ENCODE peak calls at places on chromosomes 4 and X, in ten cellular contexts. J, H, N, V, S, D, F, O, P and T are unnamed samples.

GRCh38 chr4:116020141-116020722 is 906.8 kb upstream of the NDST4 start:
- DNase-seq in V (peak; percentile 43), D (peak; percentile 13), F (peak; percentile 11), N (no peak), H (no peak), P (no peak), O (no peak), J (no peak), S (no peak), T (no peak)

GRCh38 chrX:137031517-137032377 is 2.0 kb downstream of the GPR101 start:
- DNase-seq in H (no peak), P (peak; percentile 32), V (peak; percentile 68), D (no peak), J (no peak), S (peak; percentile 18), N (peak; percentile 53), F (peak; percentile 5), O (peak; percentile 25), T (peak; percentile 44)

GRCh38 chr4:113049421-113050355 is at the start of gene ANK2:
- DNase-seq in F (no peak), N (no peak), O (no peak), D (no peak), H (no peak), J (no peak), V (peak; percentile 96), S (no peak), P (peak; percentile 36), T (peak; percentile 28)

GRCh38 chr4:53987761-53988171 is 76.6 kb downstream of the CHIC2 start:
- DNase-seq in N (peak; percentile 62), J (no peak), P (peak; percentile 63), D (no peak), F (peak; percentile 3), O (no peak), V (no peak), H (no peak), S (no peak), T (peak; percentile 84)

GRCh38 chr4:57182132-57182874 is 72.1 kb upstream of the IGFBP7 start:
- DNase-seq in D (no peak), F (no peak), P (no peak), S (no peak), N (no peak), J (peak; percentile 45), V (no peak), H (no peak), O (no peak), T (no peak)

GRCh38 chrX:50874878-50875277 is 35.7 kb upstream of the BMP15 start:
- DNase-seq in J (no peak), P (no peak), D (no peak), V (peak; percentile 40), F (no peak), H (no peak), S (no peak), O (no peak), N (no peak), T (no peak)

GRCh38 chr4:6779667-6780565 is 2.6 kb upstream of the KIAA0232 start:
- DNase-seq in D (no peak), N (peak; percentile 50), J (no peak), P (peak; percentile 15), O (no peak), V (peak; percentile 72), F (no peak), H (no peak), S (no peak), T (peak; percentile 26)

GRCh38 chr4:73257242-73257994 is 1.2 kb downstream of the ANKRD17 start:
- DNase-seq in H (peak; percentile 73), N (peak; percentile 90), D (peak; percentile 77), O (peak; percentile 25), V (peak; percentile 65), S (peak; percentile 70), J (peak; percentile 93), P (peak; percentile 90), F (peak; percentile 79), T (peak; percentile 89)

GRCh38 chr4:98728871-98729270 is 70.5 kb upstream of the TSPAN5 start:
- DNase-seq in F (no peak), P (no peak), O (no peak), J (no peak), V (no peak), D (no peak), H (no peak), N (no peak), S (no peak), T (no peak)

GRCh38 chrX:39813631-39814246 is 284.0 kb downstream of the BCOR start:
- DNase-seq in V (no peak), P (peak; percentile 79), N (peak; percentile 86), F (peak; percentile 50), S (peak; percentile 75), D (no peak), J (peak; percentile 44), O (no peak), H (no peak), T (peak; percentile 87)

GRCh38 chrX:44651347-44651746 is 108.7 kb upstream of the FUNDC1 start:
- DNase-seq in S (peak; percentile 25), J (no peak), D (no peak), H (no peak), F (no peak), O (no peak), P (no peak), V (peak; percentile 15), N (peak; percentile 39), T (no peak)

DNA sequence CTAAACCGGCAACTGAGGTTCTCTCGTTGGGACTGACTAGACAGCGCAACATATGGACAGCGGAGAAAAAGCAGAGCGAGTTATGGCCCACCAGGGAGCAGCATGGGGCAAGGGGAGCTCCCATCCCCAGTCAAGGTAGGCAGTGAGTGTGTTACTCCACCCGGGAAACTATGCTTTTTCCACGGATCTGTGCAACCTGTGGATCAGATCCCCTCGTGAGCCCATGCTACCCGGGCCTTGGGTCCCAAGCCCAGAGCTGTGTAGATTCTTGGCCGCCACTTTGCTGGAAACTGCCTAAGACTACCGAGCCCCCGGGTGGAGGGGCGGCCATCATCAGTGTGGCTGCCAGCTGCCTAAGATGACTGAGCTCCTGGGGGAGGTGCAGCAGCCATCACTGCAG is 140.9 kb downstream of the PAPSS1 start:
- DNase-seq in N (no peak), J (no peak), P (no peak), D (no peak), H (no peak), O (no peak), V (no peak), S (no peak), F (peak; percentile 21), T (no peak)
- H3K4me3 ChIP-seq in N (no peak overlapping the region), J (no peak overlapping the region), P (no peak overlapping the region), D (no peak overlapping the region), H (no peak overlapping the region), O (no peak overlapping the region), V (no peak overlapping the region), S (no peak overlapping the region), F (no peak overlapping the region), T (no peak overlapping the region)

GRCh38 chr4:38001927-38002326 is 41.7 kb downstream of the PTTG2 start:
- DNase-seq in V (no peak), D (no peak), S (no peak), J (no peak), N (no peak), P (no peak), F (no peak), H (no peak), O (no peak), T (no peak)

GRCh38 chr4:38002451-38003071 is 42.4 kb downstream of the PTTG2 start:
- DNase-seq in V (peak; percentile 28), H (no peak), D (no peak), N (peak; percentile 18), S (no peak), J (no peak), F (no peak), P (no peak), O (no peak), T (peak; percentile 6)

GRCh38 chr4:38003628-38004027 is 43.4 kb downstream of the PTTG2 start:
- DNase-seq in V (no peak), N (no peak), S (no peak), H (no peak), F (no peak), O (no peak), D (no peak), J (no peak), P (no peak), T (no peak)

GRCh38 chr4:38004062-38004461 is 43.9 kb downstream of the PTTG2 start:
- DNase-seq in D (no peak), V (no peak), N (peak; percentile 21), P (peak; percentile 45), J (no peak), O (no peak), F (no peak), H (no peak), S (no peak), T (no peak)

GRCh38 chr4:38003102-38003501 is 42.9 kb downstream of the PTTG2 start:
- DNase-seq in F (no peak), N (no peak), S (no peak), J (no peak), O (no peak), V (no peak), P (no peak), H (no peak), D (no peak), T (no peak)
- TF ChIP-seq CTCF in F (no peak), N (no peak), S (no peak), J (no peak), O (no peak), V (no peak), P (no peak), H (no peak), D (no peak), T (no peak)

GRCh38 chr4:39883645-39884044 is 94.1 kb downstream of the PDS5A start:
- DNase-seq in S (no peak), F (no peak), N (peak; percentile 17), J (no peak), H (no peak), O (no peak), V (no peak), D (no peak), P (peak; percentile 6), T (peak; percentile 19)
- H3K4me3 ChIP-seq in S (no peak overlapping the region), F (no peak overlapping the region), N (no peak overlapping the region), J (no peak overlapping the region), H (no peak overlapping the region), O (no peak overlapping the region), V (no peak overlapping the region), D (no peak overlapping the region), P (no peak overlapping the region), T (no peak overlapping the region)

DNA sequence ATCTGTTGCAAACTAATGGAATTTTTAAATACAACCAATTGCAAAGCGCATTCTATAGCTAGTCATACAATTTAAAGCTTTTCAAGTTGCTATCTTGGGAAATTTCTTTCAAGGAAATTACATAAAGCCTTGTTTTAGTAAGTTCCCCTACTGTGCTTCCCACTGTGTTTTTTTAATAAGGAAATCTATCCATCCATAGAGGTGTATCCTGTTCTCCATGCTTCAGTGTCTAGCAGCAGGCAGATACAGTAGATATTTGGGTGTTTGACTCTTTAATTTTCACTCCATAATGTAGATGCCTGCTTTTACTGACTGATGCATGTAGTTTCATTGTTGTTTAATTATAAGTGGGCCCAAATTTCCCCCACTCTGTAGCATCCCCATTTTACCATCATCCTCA is 171.6 kb upstream of the POU3F4 start:
- DNase-seq in P (no peak), N (no peak), D (no peak), S (no peak), O (no peak), J (no peak), F (no peak), H (no peak), V (no peak), T (no peak)
- TF ChIP-seq CTCF in P (no peak), N (no peak), D (no peak), S (no peak), O (no peak), J (no peak), F (no peak), H (no peak), V (no peak), T (no peak)

GRCh38 chr4:178086324-178086723 is 644.1 kb upstream of the AGA start:
- DNase-seq in V (peak; percentile 60), P (no peak), H (no peak), N (no peak), S (no peak), J (no peak), D (no peak), O (no peak), F (peak; percentile 16), T (no peak)

GRCh38 chr4:178090640-178091411 is 648.6 kb upstream of the AGA start:
- DNase-seq in H (no peak), V (peak; percentile 7), J (no peak), N (no peak), S (no peak), F (no peak), O (no peak), D (no peak), P (no peak), T (no peak)
- H3K4me3 ChIP-seq in H (no peak overlapping the region), V (no peak overlapping the region), J (no peak overlapping the region), N (no peak overlapping the region), S (no peak overlapping the region), F (no peak overlapping the region), O (no peak overlapping the region), D (no peak overlapping the region), P (no peak overlapping the region), T (no peak overlapping the region)